ENCODE peak calls at places on chromosomes 13 and 19, in ten cellular contexts. One of them, this sample, is unnamed.

GRCh38 chr19:35398570-35398969 is 27.7 kb downstream of the GPR42 start:
- DNase-seq in cardiac muscle cell: no peak
- DNase-seq in AG04450: no peak
- DNase-seq in GM12878: no peak
- DNase-seq in GM23338: no peak
- DNase-seq in MM.1S: no peak
- DNase-seq in colonic mucosa: no peak
- DNase-seq in left lung: no peak
- DNase-seq in BJ: no peak
- DNase-seq in pancreas: no peak
- DNase-seq in this sample: no peak

GRCh38 chr19:57302020-57302465 is 18.2 kb upstream of the ZNF543 start:
- DNase-seq in cardiac muscle cell: peak
- DNase-seq in AG04450: peak
- DNase-seq in GM12878: no peak
- DNase-seq in GM23338: no peak
- DNase-seq in MM.1S: no peak
- DNase-seq in colonic mucosa: no peak
- DNase-seq in left lung: no peak
- DNase-seq in BJ: peak
- DNase-seq in pancreas: no peak
- DNase-seq in this sample: peak

GRCh38 chr13:34589581-34589980 is 352.5 kb upstream of the NBEA start:
- DNase-seq in cardiac muscle cell: no peak
- DNase-seq in AG04450: no peak
- DNase-seq in GM12878: no peak
- DNase-seq in GM23338: no peak
- DNase-seq in MM.1S: no peak
- DNase-seq in colonic mucosa: no peak
- DNase-seq in left lung: no peak
- DNase-seq in BJ: no peak
- DNase-seq in pancreas: no peak
- DNase-seq in this sample: no peak

GRCh38 chr13:37414667-37415066 is 183.9 kb downstream of the POSTN start:
- DNase-seq in cardiac muscle cell: no peak
- DNase-seq in AG04450: no peak
- DNase-seq in GM12878: no peak
- DNase-seq in GM23338: peak
- DNase-seq in MM.1S: no peak
- DNase-seq in colonic mucosa: no peak
- DNase-seq in left lung: no peak
- DNase-seq in BJ: no peak
- DNase-seq in pancreas: no peak
- DNase-seq in this sample: no peak

GRCh38 chr13:112679932-112680677 is 9.7 kb upstream of the ATP11A start:
- DNase-seq in cardiac muscle cell: no peak
- DNase-seq in AG04450: no peak
- DNase-seq in GM12878: no peak
- DNase-seq in GM23338: no peak
- DNase-seq in MM.1S: no peak
- DNase-seq in colonic mucosa: no peak
- DNase-seq in left lung: no peak
- DNase-seq in BJ: no peak
- DNase-seq in pancreas: no peak
- DNase-seq in this sample: no peak

GRCh38 chr13:40665061-40665753 is 1.2 kb downstream of the FOXO1 start:
- DNase-seq in cardiac muscle cell: no peak
- DNase-seq in AG04450: no peak
- DNase-seq in GM12878: no peak
- DNase-seq in GM23338: peak
- DNase-seq in MM.1S: peak
- DNase-seq in colonic mucosa: peak
- DNase-seq in left lung: peak
- DNase-seq in BJ: no peak
- DNase-seq in pancreas: peak
- DNase-seq in this sample: peak

GRCh38 chr19:45526143-45526542 is 18.9 kb downstream of the VASP start:
- DNase-seq in cardiac muscle cell: peak
- DNase-seq in AG04450: no peak
- DNase-seq in GM12878: no peak
- DNase-seq in GM23338: peak
- DNase-seq in MM.1S: no peak
- DNase-seq in colonic mucosa: peak
- DNase-seq in left lung: no peak
- DNase-seq in BJ: no peak
- DNase-seq in pancreas: peak
- DNase-seq in this sample: peak

GRCh38 chr13:99265823-99266426 is 7.7 kb upstream of the GPR18 start:
- DNase-seq in cardiac muscle cell: peak
- DNase-seq in AG04450: no peak
- DNase-seq in GM12878: no peak
- DNase-seq in GM23338: peak
- DNase-seq in MM.1S: peak
- DNase-seq in colonic mucosa: no peak
- DNase-seq in left lung: no peak
- DNase-seq in BJ: no peak
- DNase-seq in pancreas: no peak
- DNase-seq in this sample: peak

GRCh38 chr13:96089749-96090239 is at the start of gene HS6ST3:
- DNase-seq in cardiac muscle cell: peak
- DNase-seq in AG04450: no peak
- DNase-seq in GM12878: no peak
- DNase-seq in GM23338: peak
- DNase-seq in MM.1S: peak
- DNase-seq in colonic mucosa: no peak
- DNase-seq in left lung: peak
- DNase-seq in BJ: no peak
- DNase-seq in pancreas: peak
- DNase-seq in this sample: peak

GRCh38 chr13:75685239-75685697 is 49.1 kb downstream of the LMO7 start:
- DNase-seq in cardiac muscle cell: peak
- DNase-seq in AG04450: peak
- DNase-seq in GM12878: no peak
- DNase-seq in GM23338: peak
- DNase-seq in MM.1S: no peak
- DNase-seq in colonic mucosa: no peak
- DNase-seq in left lung: no peak
- DNase-seq in BJ: peak
- DNase-seq in pancreas: no peak
- DNase-seq in this sample: peak

DNA sequence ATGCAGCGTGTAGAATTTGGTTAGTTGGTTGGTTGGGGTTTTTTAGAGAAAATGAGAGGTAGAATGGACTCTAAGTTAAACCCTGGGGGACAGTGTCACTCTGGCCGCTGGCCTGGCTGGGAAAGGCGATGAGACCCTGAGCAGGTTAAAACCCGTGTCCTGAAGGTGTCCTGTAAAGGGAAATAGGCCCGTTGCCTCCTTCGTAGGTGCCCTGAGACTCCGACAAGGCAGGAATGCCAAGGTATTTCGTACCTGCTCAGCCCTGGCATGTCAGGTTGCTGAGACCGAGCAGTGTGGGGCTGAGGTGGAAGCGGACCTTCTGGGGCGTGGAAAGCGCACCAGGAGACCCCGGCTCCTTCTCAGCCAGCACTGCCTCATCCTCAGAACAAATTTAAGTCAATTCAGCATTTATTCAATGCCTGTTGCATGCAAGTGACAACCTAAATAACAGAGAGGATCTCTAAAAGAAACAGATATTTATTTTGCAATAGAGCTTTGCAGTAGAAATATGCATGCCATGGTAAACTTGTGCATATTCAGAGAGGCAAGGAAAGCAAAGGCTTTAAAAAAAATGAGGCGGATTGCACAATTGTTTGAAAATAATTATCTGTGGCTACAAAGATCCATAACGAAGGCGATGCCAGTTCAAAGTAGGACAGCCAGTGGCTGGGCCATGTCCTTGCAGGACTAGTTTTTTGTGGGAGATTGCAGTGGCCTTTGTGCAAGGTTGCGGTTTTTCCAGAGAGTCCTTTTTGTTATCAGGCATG is 1.4 kb upstream of the RAB20 start:
- DNase-seq in cardiac muscle cell: no peak
- DNase-seq in AG04450: no peak
- DNase-seq in GM12878: no peak
- DNase-seq in GM23338: no peak
- DNase-seq in MM.1S: no peak
- DNase-seq in colonic mucosa: no peak
- DNase-seq in left lung: no peak
- DNase-seq in BJ: no peak
- DNase-seq in pancreas: peak
- DNase-seq in this sample: no peak
- TF ChIP-seq CTCF in cardiac muscle cell: no peak
- TF ChIP-seq CTCF in AG04450: no peak
- TF ChIP-seq CTCF in GM12878: no peak
- TF ChIP-seq CTCF in GM23338: no peak
- TF ChIP-seq CTCF in MM.1S: no peak
- TF ChIP-seq CTCF in colonic mucosa: no peak
- TF ChIP-seq CTCF in left lung: no peak
- TF ChIP-seq CTCF in BJ: no peak
- TF ChIP-seq CTCF in pancreas: no peak
- TF ChIP-seq CTCF in this sample: no peak

DNA sequence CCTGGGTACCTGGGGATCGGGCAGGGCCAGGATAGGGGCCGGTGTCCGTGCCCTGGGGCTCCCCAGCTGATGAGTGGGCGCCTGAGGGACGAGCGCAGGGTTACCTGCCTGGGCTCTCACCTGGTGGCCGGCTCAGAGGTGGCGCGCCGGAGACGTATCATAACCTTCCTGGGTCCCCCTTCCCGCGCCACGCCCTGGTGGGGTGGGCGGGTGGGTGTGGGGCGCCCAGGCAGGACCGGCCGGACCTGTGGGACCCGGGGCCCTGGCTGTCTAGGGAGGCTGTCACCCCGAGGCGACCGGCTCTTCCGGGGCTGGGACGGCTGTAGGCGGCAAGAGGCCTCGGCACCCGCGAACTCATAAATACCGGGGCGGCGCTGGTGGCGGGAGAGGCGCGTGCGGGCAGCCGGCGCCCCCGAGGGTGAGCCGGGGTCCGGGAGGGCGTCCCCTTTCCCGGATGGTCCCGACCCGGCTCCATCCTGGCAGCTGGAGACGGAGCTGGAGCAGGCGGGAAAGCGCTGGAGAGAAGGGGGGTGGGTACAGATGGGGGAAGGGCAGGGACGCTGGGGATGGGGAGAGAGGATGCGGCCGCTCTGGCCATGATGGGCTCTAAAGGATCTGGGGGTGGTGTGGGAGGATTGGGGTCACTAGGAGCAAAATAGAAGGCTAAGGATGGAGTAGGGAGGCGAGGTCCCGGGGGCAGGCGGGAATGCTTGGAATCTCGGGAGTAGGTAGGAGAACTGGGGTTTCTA is at the start of gene ACP7:
- DNase-seq in cardiac muscle cell: no peak
- DNase-seq in AG04450: no peak
- DNase-seq in GM12878: no peak
- DNase-seq in GM23338: peak
- DNase-seq in MM.1S: no peak
- DNase-seq in colonic mucosa: no peak
- DNase-seq in left lung: no peak
- DNase-seq in BJ: no peak
- DNase-seq in pancreas: no peak
- DNase-seq in this sample: no peak
- H3K4me3 ChIP-seq in cardiac muscle cell: no peak
- H3K4me3 ChIP-seq in AG04450: peak
- H3K4me3 ChIP-seq in GM12878: no peak
- H3K4me3 ChIP-seq in GM23338: peak
- H3K4me3 ChIP-seq in MM.1S: no peak
- H3K4me3 ChIP-seq in colonic mucosa: no peak
- H3K4me3 ChIP-seq in left lung: no peak
- H3K4me3 ChIP-seq in BJ: peak
- H3K4me3 ChIP-seq in pancreas: peak
- H3K4me3 ChIP-seq in this sample: peak

GRCh38 chr13:30934381-30934780 is 1.9 kb downstream of the TEX26 start:
- DNase-seq in cardiac muscle cell: no peak
- DNase-seq in AG04450: no peak
- DNase-seq in GM12878: no peak
- DNase-seq in GM23338: peak
- DNase-seq in MM.1S: no peak
- DNase-seq in colonic mucosa: no peak
- DNase-seq in left lung: no peak
- DNase-seq in BJ: no peak
- DNase-seq in pancreas: no peak
- DNase-seq in this sample: no peak
- TF ChIP-seq CTCF in cardiac muscle cell: no peak
- TF ChIP-seq CTCF in AG04450: peak
- TF ChIP-seq CTCF in GM12878: no peak
- TF ChIP-seq CTCF in GM23338: peak
- TF ChIP-seq CTCF in MM.1S: no peak
- TF ChIP-seq CTCF in colonic mucosa: no peak
- TF ChIP-seq CTCF in left lung: no peak
- TF ChIP-seq CTCF in BJ: peak
- TF ChIP-seq CTCF in pancreas: no peak
- TF ChIP-seq CTCF in this sample: no peak

GRCh38 chr19:927044-927706 is 1.3 kb downstream of the ARID3A start:
- DNase-seq in cardiac muscle cell: peak
- DNase-seq in AG04450: no peak
- DNase-seq in GM12878: no peak
- DNase-seq in GM23338: peak
- DNase-seq in MM.1S: no peak
- DNase-seq in colonic mucosa: no peak
- DNase-seq in left lung: peak
- DNase-seq in BJ: no peak
- DNase-seq in pancreas: no peak
- DNase-seq in this sample: no peak

GRCh38 chr19:929523-930258 is 3.9 kb downstream of the ARID3A start:
- DNase-seq in cardiac muscle cell: no peak
- DNase-seq in AG04450: no peak
- DNase-seq in GM12878: no peak
- DNase-seq in GM23338: no peak
- DNase-seq in MM.1S: no peak
- DNase-seq in colonic mucosa: no peak
- DNase-seq in left lung: no peak
- DNase-seq in BJ: no peak
- DNase-seq in pancreas: no peak
- DNase-seq in this sample: no peak

GRCh38 chr19:926595-927043 is 784 bp downstream of the ARID3A start:
- DNase-seq in cardiac muscle cell: peak
- DNase-seq in AG04450: no peak
- DNase-seq in GM12878: no peak
- DNase-seq in GM23338: peak
- DNase-seq in MM.1S: peak
- DNase-seq in colonic mucosa: peak
- DNase-seq in left lung: peak
- DNase-seq in BJ: no peak
- DNase-seq in pancreas: no peak
- DNase-seq in this sample: peak

GRCh38 chr19:927707-928401 is 2.0 kb downstream of the ARID3A start:
- DNase-seq in cardiac muscle cell: no peak
- DNase-seq in AG04450: no peak
- DNase-seq in GM12878: no peak
- DNase-seq in GM23338: peak
- DNase-seq in MM.1S: no peak
- DNase-seq in colonic mucosa: no peak
- DNase-seq in left lung: no peak
- DNase-seq in BJ: no peak
- DNase-seq in pancreas: no peak
- DNase-seq in this sample: no peak

GRCh38 chr19:928471-929259 is 2.8 kb downstream of the ARID3A start:
- DNase-seq in cardiac muscle cell: peak
- DNase-seq in AG04450: no peak
- DNase-seq in GM12878: no peak
- DNase-seq in GM23338: no peak
- DNase-seq in MM.1S: no peak
- DNase-seq in colonic mucosa: no peak
- DNase-seq in left lung: no peak
- DNase-seq in BJ: no peak
- DNase-seq in pancreas: no peak
- DNase-seq in this sample: no peak
- H3K4me3 ChIP-seq in cardiac muscle cell: no peak
- H3K4me3 ChIP-seq in AG04450: peak
- H3K4me3 ChIP-seq in GM12878: no peak
- H3K4me3 ChIP-seq in GM23338: no peak
- H3K4me3 ChIP-seq in MM.1S: no peak
- H3K4me3 ChIP-seq in colonic mucosa: no peak
- H3K4me3 ChIP-seq in left lung: no peak
- H3K4me3 ChIP-seq in BJ: peak
- H3K4me3 ChIP-seq in pancreas: no peak
- H3K4me3 ChIP-seq in this sample: no peak